ENCODE peak calls at places on chromosome 9, in four cellular contexts. N is activated CD4-positive, alpha-beta memory T cell treated with anti-CD3 and anti-CD28 coated beads, Interleukin-2, amount 10 ng/mL, durations not matched to agents 7 days and 5 days; G is fibroblast of the aortic adventitia; H is NCI-H1105 treated with DMSO at 0.1 percent for 48 hours. F is an unnamed sample.

GRCh38 chr9:134384811-134385479 is 58.7 kb downstream of the RXRA start:
- DNase-seq in G (no peak), N (no peak), H (no peak), F (peak; percentile 69)

GRCh38 chr9:134942421-134943119 is 24.9 kb upstream of the FCN1 start:
- DNase-seq in N (no peak), H (no peak), G (peak; percentile 11), F (peak; percentile 47)

GRCh38 chr9:27565669-27566068 is 7.6 kb downstream of the C9orf72 start:
- DNase-seq in N (no peak), G (no peak), H (no peak), F (no peak)

GRCh38 chr9:3337515-3337914 is 188.3 kb downstream of the RFX3 start:
- DNase-seq in G (peak; percentile 69), N (no peak), H (no peak), F (no peak)

GRCh38 chr9:13369426-13369825 is 89.9 kb upstream of the MPDZ start:
- DNase-seq in G (no peak), H (peak; percentile 10), N (no peak), F (peak; percentile 5)

GRCh38 chr9:18424132-18424531 is 49.8 kb upstream of the ADAMTSL1 start:
- DNase-seq in N (no peak), H (no peak), G (no peak), F (no peak)

GRCh38 chr9:33137781-33138264 is 29.3 kb downstream of the B4GALT1 start:
- DNase-seq in N (no peak), H (no peak), G (no peak), F (no peak)

GRCh38 chr9:37800631-37801286 is at the start of gene DCAF10:
- DNase-seq in N (peak; percentile 89), G (peak; percentile 79), H (peak; percentile 63), F (peak; percentile 93)

GRCh38 chr9:107425110-107426025 is 64.2 kb downstream of the KLF4 start:
- DNase-seq in N (peak; percentile 43), H (no peak), G (peak; percentile 85), F (peak; percentile 82)

GRCh38 chr9:12503606-12504122 is 189.5 kb upstream of the TYRP1 start:
- DNase-seq in G (no peak), H (no peak), N (no peak), F (no peak)

GRCh38 chr9:136662656-136663310 is at the start of gene EGFL7:
- DNase-seq in G (no peak), H (no peak), N (no peak), F (no peak)

GRCh38 chr9:94824913-94825619 is 98.6 kb downstream of the AOPEP start:
- DNase-seq in N (no peak), H (no peak), G (no peak), F (peak; percentile 60)

GRCh38 chr9:84557751-84558150 is 111.8 kb upstream of the NTRK2 start:
- DNase-seq in G (no peak), N (no peak), H (no peak), F (no peak)

GRCh38 chr9:116264361-116264760 is 110.8 kb downstream of the PAPPA start:
- DNase-seq in G (no peak), H (no peak), N (no peak), F (no peak)

GRCh38 chr9:25094518-25094917 is 548.8 kb upstream of the IZUMO3 start:
- DNase-seq in N (no peak), G (no peak), H (no peak), F (no peak)

GRCh38 chr9:76371901-76372300 is 22.3 kb downstream of the RFK start:
- DNase-seq in H (no peak), N (no peak), G (peak; percentile 88), F (no peak)

GRCh38 chr9:137169764-137170460 is at the start of gene LRRC26:
- DNase-seq in H (no peak), G (no peak), N (no peak), F (no peak)

GRCh38 chr9:34403554-34404380 is 27.1 kb upstream of the MYORG start:
- DNase-seq in N (peak; percentile 56), H (peak; percentile 33), G (peak; percentile 75), F (peak; percentile 80)

GRCh38 chr9:98254236-98255063 is 999 bp downstream of the TBC1D2 start:
- DNase-seq in H (no peak), N (no peak), G (no peak), F (no peak)

GRCh38 chr9:19976226-19976625 is 187.4 kb upstream of the SLC24A2 start:
- DNase-seq in H (no peak), N (peak; percentile 49), G (no peak), F (no peak)

GRCh38 chr9:27482709-27483108 is 41.4 kb upstream of the IFNK start:
- DNase-seq in G (no peak), H (no peak), N (no peak), F (no peak)

F was measured in H7.